ENCODE peak calls at places on chromosomes 5 and 9, in ten cellular contexts. R is transverse colon; M is CD8-positive, alpha-beta memory T cell; K is CD4-positive, CD25-positive, alpha-beta regulatory T cell; L is OCI-LY7; Z is DND-41; O is aorta; A is A673; W is tibial artery; N is iPS DF 6.9. X is an unnamed sample.

GRCh38 chr9:137268538-137269201 is 8.9 kb upstream of the TOR4A start:
- DNase-seq in R (no peak), M (no peak), K (no peak), L (peak; percentile 32), Z (no peak), O (no peak), A (no peak), W (no peak), N (no peak), X (no peak)

GRCh38 chr9:24899463-24899862 is 353.8 kb upstream of the IZUMO3 start:
- DNase-seq in R (no peak), M (no peak), K (no peak), L (no peak), Z (no peak), O (no peak), A (peak; percentile 38), W (no peak), N (no peak), X (no peak)

GRCh38 chr5:54220230-54221040 is 89.9 kb downstream of the ARL15 start:
- DNase-seq in R (no peak), M (no peak), K (no peak), L (no peak), Z (no peak), O (no peak), A (no peak), W (no peak), N (no peak), X (no peak)

GRCh38 chr9:130936285-130937117 is 2.5 kb downstream of the FIBCD1 start:
- DNase-seq in R (peak; percentile 18), M (no peak), K (no peak), L (no peak), Z (no peak), O (no peak), A (no peak), W (peak; percentile 81), N (no peak), X (no peak)

GRCh38 chr5:180171568-180172094 is 37.4 kb downstream of the RASGEF1C start:
- DNase-seq in R (no peak), M (no peak), K (no peak), L (no peak), Z (no peak), O (no peak), A (no peak), W (no peak), N (no peak), X (no peak)

GRCh38 chr5:124061663-124062062 is 549.7 kb downstream of the CSNK1G3 start:
- DNase-seq in R (peak; percentile 16), M (no peak), K (no peak), L (no peak), Z (no peak), O (no peak), A (peak; percentile 48), W (no peak), N (no peak), X (no peak)

GRCh38 chr5:65480306-65480865 is 1.3 kb downstream of the ADAMTS6 start:
- DNase-seq in R (peak; percentile 76), M (peak; percentile 39), K (no peak), L (peak; percentile 69), Z (peak; percentile 46), O (peak; percentile 91), A (peak; percentile 62), W (peak; percentile 93), N (no peak), X (peak; percentile 74)

GRCh38 chr5:66680804-66681203 is 84.6 kb downstream of the MAST4 start:
- DNase-seq in R (no peak), M (no peak), K (no peak), L (no peak), Z (no peak), O (no peak), A (no peak), W (no peak), N (no peak), X (no peak)

GRCh38 chr9:34328983-34329832 is at the start of the genes KIF24 and NUDT2:
- DNase-seq in R (peak; percentile 97), M (peak; percentile 96), K (peak; percentile 95), L (peak; percentile 100), Z (peak; percentile 97), O (peak; percentile 98), A (peak; percentile 100), W (peak; percentile 99), N (peak; percentile 100), X (peak; percentile 95)

GRCh38 chr9:114989600-114990410 is 59.4 kb upstream of the TNFSF8 start:
- DNase-seq in R (no peak), M (peak; percentile 43), K (no peak), L (no peak), Z (peak; percentile 74), O (no peak), A (no peak), W (no peak), N (no peak), X (no peak)

GRCh38 chr5:124411089-124411488 is 335.4 kb downstream of the ZNF608 start:
- DNase-seq in R (no peak), M (no peak), K (no peak), L (peak; percentile 26), Z (no peak), O (no peak), A (no peak), W (no peak), N (no peak), X (no peak)

GRCh38 chr5:12323637-12324229 is 419.5 kb upstream of the CTNND2 start:
- DNase-seq in R (no peak), M (no peak), K (no peak), L (no peak), Z (no peak), O (no peak), A (no peak), W (no peak), N (peak; percentile 98), X (no peak)

GRCh38 chr5:173653822-173654523 is 37.5 kb upstream of the BOD1 start:
- DNase-seq in R (no peak), M (no peak), K (no peak), L (no peak), Z (no peak), O (no peak), A (no peak), W (no peak), N (no peak), X (no peak)

GRCh38 chr5:139690385-139691274 is 42.5 kb downstream of the CXXC5 start:
- DNase-seq in R (no peak), M (no peak), K (no peak), L (no peak), Z (no peak), O (peak; percentile 90), A (peak; percentile 78), W (peak; percentile 83), N (no peak), X (no peak)

GRCh38 chr5:139688088-139688702 is 40.0 kb downstream of the CXXC5 start:
- DNase-seq in R (no peak), M (no peak), K (no peak), L (peak; percentile 78), Z (no peak), O (no peak), A (no peak), W (no peak), N (no peak), X (no peak)

GRCh38 chr5:139689631-139690384 is 41.7 kb downstream of the CXXC5 start:
- DNase-seq in R (peak; percentile 37), M (no peak), K (no peak), L (peak; percentile 69), Z (no peak), O (no peak), A (peak; percentile 60), W (no peak), N (no peak), X (no peak)

GRCh38 chr5:139687656-139688055 is 39.5 kb downstream of the CXXC5 start:
- DNase-seq in R (no peak), M (no peak), K (no peak), L (no peak), Z (no peak), O (no peak), A (no peak), W (no peak), N (no peak), X (no peak)

GRCh38 chr5:139688712-139689413 is 40.7 kb downstream of the CXXC5 start:
- DNase-seq in R (no peak), M (no peak), K (no peak), L (peak; percentile 85), Z (no peak), O (no peak), A (no peak), W (no peak), N (no peak), X (no peak)
- H3K4me1 ChIP-seq in R (peaks cover 7% of the 10 kb centered on the region), M (no peaks in the 10 kb centered on the region), K (no peaks in the 10 kb centered on the region), L (peaks cover 69% of the 10 kb centered on the region), Z (peaks cover 31% of the 10 kb centered on the region), O (no peaks in the 10 kb centered on the region), A (peaks cover 32% of the 10 kb centered on the region), W (peaks cover 60% of the 10 kb centered on the region), N (peaks cover 37% of the 10 kb centered on the region), X (peaks cover 81% of the 10 kb centered on the region)

GRCh38 chr9:88060746-88061145 is 77.5 kb downstream of the SPATA31C2 start:
- DNase-seq in R (no peak), M (no peak), K (no peak), L (no peak), Z (no peak), O (no peak), A (no peak), W (no peak), N (no peak), X (no peak)
- H3K4me1 ChIP-seq in R (peaks cover 1% of the 10 kb centered on the region), M (no peaks in the 10 kb centered on the region), K (no peaks in the 10 kb centered on the region), L (no peaks in the 10 kb centered on the region), Z (no peaks in the 10 kb centered on the region), O (no peaks in the 10 kb centered on the region), A (no peaks in the 10 kb centered on the region), W (no peaks in the 10 kb centered on the region), N (no peaks in the 10 kb centered on the region), X (no peaks in the 10 kb centered on the region)

GRCh38 chr9:134433909-134434895 is 107.9 kb downstream of the RXRA start:
- DNase-seq in R (no peak), M (no peak), K (no peak), L (no peak), Z (no peak), O (no peak), A (no peak), W (no peak), N (no peak), X (no peak)
- H3K4me1 ChIP-seq in R (peaks cover 33% of the 10 kb centered on the region), M (no peaks in the 10 kb centered on the region), K (no peaks in the 10 kb centered on the region), L (no peaks in the 10 kb centered on the region), Z (no peaks in the 10 kb centered on the region), O (no peaks in the 10 kb centered on the region), A (peaks cover 17% of the 10 kb centered on the region), W (peaks cover 64% of the 10 kb centered on the region), N (no peaks in the 10 kb centered on the region), X (peaks cover 87% of the 10 kb centered on the region)

GRCh38 chr9:12712532-12712931 is 19.3 kb downstream of the TYRP1 start:
- DNase-seq in R (no peak), M (no peak), K (no peak), L (no peak), Z (no peak), O (no peak), A (no peak), W (no peak), N (no peak), X (no peak)

GRCh38 chr9:12717907-12718306 is 24.7 kb downstream of the TYRP1 start:
- DNase-seq in R (no peak), M (no peak), K (no peak), L (no peak), Z (no peak), O (no peak), A (no peak), W (no peak), N (no peak), X (no peak)

GRCh38 chr9:12716823-12717222 is 23.6 kb downstream of the TYRP1 start:
- DNase-seq in R (no peak), M (no peak), K (no peak), L (no peak), Z (no peak), O (no peak), A (no peak), W (no peak), N (no peak), X (no peak)

GRCh38 chr9:12718482-12719026 is 25.4 kb downstream of the TYRP1 start:
- DNase-seq in R (no peak), M (no peak), K (no peak), L (no peak), Z (no peak), O (no peak), A (no peak), W (no peak), N (peak; percentile 37), X (no peak)

GRCh38 chr9:12715268-12715667 is 22.1 kb downstream of the TYRP1 start:
- DNase-seq in R (no peak), M (no peak), K (no peak), L (no peak), Z (no peak), O (no peak), A (no peak), W (no peak), N (no peak), X (no peak)
- H3K4me1 ChIP-seq in R (no peaks in the 10 kb centered on the region), M (no peaks in the 10 kb centered on the region), K (no peaks in the 10 kb centered on the region), L (no peaks in the 10 kb centered on the region), Z (no peaks in the 10 kb centered on the region), O (no peaks in the 10 kb centered on the region), A (no peaks in the 10 kb centered on the region), W (no peaks in the 10 kb centered on the region), N (peaks cover 3% of the 10 kb centered on the region), X (no peaks in the 10 kb centered on the region)